ENCODE peak calls at places on chromosome 9, in five cellular contexts. U is neuronal stem cell, G is left ventricle myocardium inferior, R is SK-N-SH, N is astrocyte. I is an unnamed sample.

GRCh38 chr9:92242115-92242778 is 51.2 kb downstream of the IARS1 start:
- DNase-seq in U (no peak), R (peak; percentile 44), G (no peak), N (peak; percentile 78), I (peak; percentile 85)

GRCh38 chr9:93071464-93071863 is 13.0 kb downstream of the SUSD3 start:
- DNase-seq in G (no peak), N (peak; percentile 10), U (no peak), R (peak; percentile 69), I (no peak)

GRCh38 chr9:88533951-88534455 is 975 bp upstream of the NXNL2 start:
- DNase-seq in U (peak; percentile 12), R (no peak), G (peak; percentile 35), N (peak; percentile 55), I (no peak)

GRCh38 chr9:114906922-114907571 is 23.3 kb downstream of the TNFSF8 start:
- DNase-seq in U (peak; percentile 51), R (peak; percentile 45), N (peak; percentile 19), G (no peak), I (no peak)

GRCh38 chr9:125659954-125660353 is 47.1 kb downstream of the MAPKAP1 start:
- DNase-seq in U (no peak), N (peak; percentile 86), R (no peak), G (no peak), I (peak; percentile 85)

GRCh38 chr9:113611461-113612215 is 148.1 kb downstream of the RGS3 start:
- DNase-seq in N (no peak), R (no peak), G (no peak), U (no peak), I (no peak)

GRCh38 chr9:18922161-18922910 is 110.7 kb downstream of the SAXO1 start:
- DNase-seq in G (no peak), N (no peak), U (no peak), R (peak; percentile 48), I (no peak)

GRCh38 chr9:101569736-101570501 is 24.9 kb downstream of the PPP3R2 start:
- DNase-seq in N (no peak), U (no peak), G (no peak), R (no peak), I (no peak)

GRCh38 chr9:4497855-4498254 is 7.6 kb downstream of the SLC1A1 start:
- DNase-seq in R (no peak), U (no peak), G (no peak), N (peak; percentile 58), I (peak; percentile 79)

GRCh38 chr9:95025213-95026170 is 292.0 kb downstream of the FANCC start:
- DNase-seq in N (peak; percentile 92), G (peak; percentile 68), R (peak; percentile 73), U (no peak), I (peak; percentile 93)

GRCh38 chr9:114378016-114378415 is 9.8 kb downstream of the AKNA start:
- DNase-seq in U (no peak), N (no peak), G (no peak), R (no peak), I (no peak)

GRCh38 chr9:89923961-89924504 is 319.2 kb downstream of the GADD45G start:
- DNase-seq in G (no peak), R (no peak), N (peak; percentile 33), U (no peak), I (no peak)

GRCh38 chr9:101315129-101315459 is 69.7 kb downstream of the BAAT start:
- DNase-seq in U (no peak), N (no peak), G (no peak), R (no peak), I (no peak)

GRCh38 chr9:37338218-37338617 is 84.3 kb upstream of the GRHPR start:
- DNase-seq in U (no peak), G (no peak), N (no peak), R (no peak), I (no peak)

GRCh38 chr9:74245871-74246552 is 251.1 kb upstream of the RORB start:
- DNase-seq in U (no peak), N (no peak), G (no peak), R (no peak), I (no peak)

GRCh38 chr9:109972026-109973005 is 192.3 kb downstream of the PALM2AKAP2 start:
- DNase-seq in G (no peak), U (no peak), N (no peak), R (no peak), I (no peak)

GRCh38 chr9:5269249-5269715 is 35.2 kb downstream of the RLN2 start:
- DNase-seq in U (no peak), G (no peak), N (peak; percentile 87), R (no peak), I (peak; percentile 75)

GRCh38 chr9:37903581-37903830 is 421 bp downstream of the SLC25A51 start:
- DNase-seq in R (no peak), U (peak; percentile 23), G (no peak), N (no peak), I (peak; percentile 16)

GRCh38 chr9:135183538-135184153 is 96.2 kb downstream of the OLFM1 start:
- DNase-seq in G (no peak), U (no peak), R (no peak), N (no peak), I (no peak)

GRCh38 chr9:6106576-6107339 is 91.3 kb upstream of the RANBP6 start:
- DNase-seq in N (no peak), U (peak; percentile 32), R (peak; percentile 20), G (no peak), I (peak; percentile 12)

GRCh38 chr9:18014556-18014955 is 435.7 kb downstream of the SH3GL2 start:
- DNase-seq in U (no peak), N (no peak), R (no peak), G (no peak), I (no peak)

GRCh38 chr9:84139296-84140100 is 158.9 kb downstream of the RMI1 start:
- DNase-seq in R (no peak), N (peak; percentile 23), G (no peak), U (no peak), I (no peak)

GRCh38 chr9:116288658-116289057 is 135.1 kb downstream of the PAPPA start:
- DNase-seq in G (no peak), R (no peak), N (peak; percentile 98), U (no peak), I (peak; percentile 99)

GRCh38 chr9:73152445-73152844 is 780 bp downstream of the ANXA1 start:
- DNase-seq in R (no peak), G (no peak), N (peak; percentile 74), U (no peak), I (no peak)

GRCh38 chr9:4798281-4798680 is 5.5 kb downstream of the RCL1 start:
- DNase-seq in G (no peak), R (no peak), N (no peak), U (no peak), I (no peak)

GRCh38 chr9:27856054-27856453 is 282.8 kb upstream of the C9orf72 start:
- DNase-seq in N (no peak), R (no peak), G (no peak), U (no peak), I (no peak)

GRCh38 chr9:136802321-136802720 is 5.4 kb upstream of the RABL6 start:
- DNase-seq in G (no peak), R (no peak), U (no peak), N (no peak), I (no peak)
- H3K27ac ChIP-seq in G (no peak overlapping the region), R (no peak overlapping the region), U (no peak overlapping the region), N (no peak overlapping the region), I (no peak overlapping the region)

DNA sequence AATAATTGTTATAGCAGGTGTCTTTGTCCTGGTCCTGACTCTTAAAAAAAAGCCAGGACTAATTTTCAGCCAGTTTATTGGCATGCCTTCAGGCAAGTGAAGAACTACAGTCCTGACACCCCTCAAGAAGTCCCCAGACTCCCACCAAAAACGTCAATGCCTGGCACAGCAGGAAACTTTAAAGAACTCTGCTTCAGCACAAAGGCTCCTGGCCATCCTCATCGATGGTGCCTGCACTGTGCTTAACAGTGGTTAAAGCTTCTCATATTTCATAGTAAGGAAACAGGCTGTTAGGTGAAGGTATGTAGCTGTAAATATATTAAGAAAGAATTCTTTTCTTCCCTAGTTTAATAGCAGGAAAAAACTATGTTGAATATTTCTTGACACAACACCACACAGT is 280.1 kb upstream of the PUM3 start:
- DNase-seq in U (no peak), G (no peak), R (no peak), N (no peak), I (no peak)
- H3K27me3 ChIP-seq in U (no peaks in the 10 kb centered on the region), G (peaks cover 4% of the 10 kb centered on the region), R (no peaks in the 10 kb centered on the region), N (no peaks in the 10 kb centered on the region), I (no peaks in the 10 kb centered on the region)

DNA sequence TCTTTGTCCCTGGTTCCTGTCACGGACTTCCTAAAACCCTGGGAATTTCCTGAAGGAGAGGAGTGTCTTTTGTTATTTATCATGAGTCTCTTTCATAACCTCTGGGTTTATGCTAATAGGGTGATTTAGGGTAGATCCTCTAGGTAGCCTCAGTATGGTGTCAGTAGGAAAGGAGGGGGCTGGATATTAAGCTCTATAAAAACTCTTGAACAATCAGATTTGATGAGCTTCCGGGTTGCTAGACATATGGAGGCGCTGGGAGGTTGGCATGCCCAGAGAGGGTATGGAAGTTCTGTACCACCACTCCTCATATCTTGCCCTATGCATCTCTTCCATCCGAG is 15.5 kb upstream of the PTBP3 start:
- DNase-seq in U (no peak), R (no peak), N (no peak), G (no peak), I (no peak)
- H3K27ac ChIP-seq in U (no peak overlapping the region), R (no peak overlapping the region), N (no peak overlapping the region), G (peak overlapping the region; percentile 33), I (no peak overlapping the region)

DNA sequence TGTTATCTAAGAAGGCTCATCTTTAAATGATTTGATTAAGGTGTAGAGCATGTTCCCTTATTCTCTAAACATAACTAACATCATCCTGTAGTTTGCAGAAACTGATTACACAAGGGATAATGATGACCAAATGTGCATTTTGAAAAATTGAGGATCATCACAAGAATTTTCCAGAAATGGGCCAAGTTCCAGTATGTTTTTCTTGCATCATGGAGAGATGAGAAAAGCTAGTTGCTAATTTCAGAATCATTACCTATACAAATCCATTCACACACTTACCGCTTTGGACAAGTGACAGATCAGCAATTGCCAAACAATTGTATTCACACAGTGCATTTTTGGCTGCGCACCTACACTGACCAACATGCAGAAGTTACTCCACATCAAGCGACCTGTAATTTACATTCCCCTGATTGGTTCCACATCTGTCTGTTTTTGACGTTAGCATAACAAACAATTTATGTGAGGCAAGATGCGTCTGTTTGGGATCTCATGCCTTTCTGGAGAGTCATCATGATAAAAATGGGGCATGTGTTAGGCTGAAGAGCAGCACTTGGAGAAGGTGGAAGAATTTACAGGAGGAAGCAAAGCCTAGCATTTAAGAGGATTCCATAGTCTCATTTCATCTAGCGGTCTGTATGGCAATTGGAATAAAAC is 2.8 kb upstream of the BNC2 start:
- DNase-seq in G (no peak), U (no peak), R (no peak), N (peak; percentile 62), I (no peak)
- H3K27me3 ChIP-seq in G (peaks cover 61% of the 10 kb centered on the region), U (no peaks in the 10 kb centered on the region), R (no peaks in the 10 kb centered on the region), N (no peaks in the 10 kb centered on the region), I (no peaks in the 10 kb centered on the region)

DNA sequence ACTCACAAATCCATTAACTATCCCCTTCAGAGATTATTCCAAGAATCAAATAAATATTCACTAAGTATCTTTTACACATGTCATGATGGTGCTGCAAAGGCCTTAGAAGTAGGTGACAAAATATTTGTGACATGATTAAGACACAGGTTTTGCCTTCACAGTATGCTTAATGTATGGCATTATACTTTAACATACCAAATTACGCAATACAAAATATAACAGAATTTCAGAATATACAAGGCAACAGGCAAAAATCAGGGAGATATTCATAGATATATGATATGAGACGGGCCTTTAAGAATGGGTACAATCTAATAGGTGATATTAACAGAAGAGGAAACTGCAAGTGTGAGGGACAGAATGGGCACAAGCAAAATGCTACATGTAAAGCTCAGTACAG is 41.6 kb downstream of the CAAP1 start:
- DNase-seq in G (no peak), U (no peak), N (no peak), R (no peak), I (no peak)
- H3K27ac ChIP-seq in G (no peak overlapping the region), U (no peak overlapping the region), N (no peak overlapping the region), R (no peak overlapping the region), I (no peak overlapping the region)